ENCODE peak calls at places on chromosomes 12 and 14, in four cellular contexts. One of them, this sample, is unnamed.

GRCh38 chr14:90715495-90715894 is 100.7 kb downstream of the TTC7B start:
- DNase-seq in GM12891: no peak
- DNase-seq in spleen: no peak
- DNase-seq in breast epithelium: no peak
- DNase-seq in this sample: no peak

GRCh38 chr12:77108707-77109106 is 43.3 kb upstream of the E2F7 start:
- DNase-seq in GM12891: no peak
- DNase-seq in breast epithelium: no peak
- DNase-seq in spleen: no peak
- DNase-seq in this sample: no peak

GRCh38 chr12:8047842-8048241 is 15.3 kb downstream of the FOXJ2 start:
- DNase-seq in GM12891: no peak
- DNase-seq in spleen: no peak
- DNase-seq in breast epithelium: no peak
- DNase-seq in this sample: no peak

GRCh38 chr14:51328089-51328941 is 88.3 kb downstream of the TMX1 start:
- DNase-seq in GM12891: no peak
- DNase-seq in breast epithelium: peak
- DNase-seq in spleen: no peak
- DNase-seq in this sample: no peak

GRCh38 chr14:92121207-92121669 is 268 bp downstream of the NDUFB1 start:
- DNase-seq in spleen: no peak
- DNase-seq in breast epithelium: no peak
- DNase-seq in GM12891: no peak
- DNase-seq in this sample: no peak

GRCh38 chr12:69686731-69687130 is 12.4 kb downstream of the BEST3 start:
- DNase-seq in spleen: no peak
- DNase-seq in GM12891: no peak
- DNase-seq in breast epithelium: no peak
- DNase-seq in this sample: no peak

GRCh38 chr12:50572275-50572674 is 67.5 kb downstream of the DIP2B start:
- DNase-seq in breast epithelium: peak
- DNase-seq in spleen: no peak
- DNase-seq in GM12891: no peak
- DNase-seq in this sample: no peak

GRCh38 chr12:98224584-98225221 is 290.7 kb upstream of the TMPO start:
- DNase-seq in spleen: no peak
- DNase-seq in breast epithelium: no peak
- DNase-seq in GM12891: no peak
- DNase-seq in this sample: no peak

GRCh38 chr12:19130224-19131019 is 889 bp downstream of the PLEKHA5 start:
- DNase-seq in breast epithelium: peak
- DNase-seq in GM12891: peak
- DNase-seq in spleen: peak
- DNase-seq in this sample: peak

GRCh38 chr12:39824505-39825198 is 205.0 kb upstream of the ABCD2 start:
- DNase-seq in spleen: no peak
- DNase-seq in breast epithelium: no peak
- DNase-seq in GM12891: no peak
- DNase-seq in this sample: no peak

GRCh38 chr14:100825691-100826331 is at the start of gene MEG3:
- DNase-seq in GM12891: no peak
- DNase-seq in spleen: peak
- DNase-seq in breast epithelium: peak
- DNase-seq in this sample: no peak

GRCh38 chr14:44149597-44149996 is 357.5 kb downstream of the FSCB start:
- DNase-seq in GM12891: no peak
- DNase-seq in spleen: no peak
- DNase-seq in breast epithelium: no peak
- DNase-seq in this sample: no peak

GRCh38 chr12:32841061-32841460 is 55.5 kb downstream of the PKP2 start:
- DNase-seq in GM12891: no peak
- DNase-seq in spleen: no peak
- DNase-seq in breast epithelium: no peak
- DNase-seq in this sample: no peak

GRCh38 chr14:35631071-35631805 is 97.3 kb downstream of the INSM2 start:
- DNase-seq in spleen: no peak
- DNase-seq in breast epithelium: no peak
- DNase-seq in GM12891: no peak
- DNase-seq in this sample: no peak

GRCh38 chr12:113862570-113863454 is 103.3 kb downstream of the RBM19 start:
- DNase-seq in spleen: no peak
- DNase-seq in GM12891: no peak
- DNase-seq in breast epithelium: no peak
- DNase-seq in this sample: no peak

GRCh38 chr12:92065018-92065499 is 80.6 kb downstream of the BTG1 start:
- DNase-seq in breast epithelium: no peak
- DNase-seq in GM12891: no peak
- DNase-seq in spleen: no peak
- DNase-seq in this sample: no peak

GRCh38 chr12:104667139-104667538 is 210.4 kb downstream of the CHST11 start:
- DNase-seq in breast epithelium: no peak
- DNase-seq in spleen: no peak
- DNase-seq in GM12891: no peak
- DNase-seq in this sample: no peak

GRCh38 chr12:113403435-113404415 is at the start of gene SDS:
- DNase-seq in spleen: no peak
- DNase-seq in breast epithelium: no peak
- DNase-seq in GM12891: no peak
- DNase-seq in this sample: no peak

GRCh38 chr14:51294951-51295350 is 54.9 kb downstream of the TMX1 start:
- DNase-seq in breast epithelium: no peak
- DNase-seq in GM12891: peak
- DNase-seq in spleen: no peak
- DNase-seq in this sample: no peak

GRCh38 chr14:36070056-36071043 is 106.2 kb downstream of the PTCSC3 start:
- DNase-seq in GM12891: no peak
- DNase-seq in spleen: no peak
- DNase-seq in breast epithelium: no peak
- DNase-seq in this sample: no peak

GRCh38 chr12:57772429-57773322 is at the start of gene EEF1AKMT3:
- DNase-seq in breast epithelium: peak
- DNase-seq in spleen: peak
- DNase-seq in GM12891: no peak
- DNase-seq in this sample: peak
- TF ChIP-seq POLR2AphosphoS5 in breast epithelium: no peak
- TF ChIP-seq POLR2AphosphoS5 in spleen: no peak
- TF ChIP-seq POLR2AphosphoS5 in GM12891: no peak
- TF ChIP-seq POLR2AphosphoS5 in this sample: no peak

GRCh38 chr12:81863406-81863805 is 104.3 kb upstream of the PPFIA2 start:
- DNase-seq in breast epithelium: no peak
- DNase-seq in spleen: no peak
- DNase-seq in GM12891: no peak
- DNase-seq in this sample: no peak

GRCh38 chr12:81859521-81859920 is 100.4 kb upstream of the PPFIA2 start:
- DNase-seq in GM12891: no peak
- DNase-seq in breast epithelium: no peak
- DNase-seq in spleen: no peak
- DNase-seq in this sample: no peak
- TF ChIP-seq POLR2AphosphoS5 in GM12891: no peak
- TF ChIP-seq POLR2AphosphoS5 in breast epithelium: no peak
- TF ChIP-seq POLR2AphosphoS5 in spleen: no peak
- TF ChIP-seq POLR2AphosphoS5 in this sample: no peak

GRCh38 chr12:95262808-95263207 is 45.2 kb downstream of the VEZT start:
- DNase-seq in spleen: no peak
- DNase-seq in breast epithelium: no peak
- DNase-seq in GM12891: no peak
- DNase-seq in this sample: no peak
- TF ChIP-seq POLR2AphosphoS5 in spleen: no peak
- TF ChIP-seq POLR2AphosphoS5 in breast epithelium: no peak
- TF ChIP-seq POLR2AphosphoS5 in GM12891: no peak
- TF ChIP-seq POLR2AphosphoS5 in this sample: no peak

GRCh38 chr14:55803506-55804197 is 223.6 kb downstream of the KTN1 start:
- DNase-seq in breast epithelium: no peak
- DNase-seq in GM12891: no peak
- DNase-seq in spleen: no peak
- DNase-seq in this sample: no peak

GRCh38 chr14:55801121-55801520 is 221.1 kb downstream of the KTN1 start:
- DNase-seq in GM12891: no peak
- DNase-seq in breast epithelium: no peak
- DNase-seq in spleen: no peak
- DNase-seq in this sample: no peak

GRCh38 chr14:55805250-55805649 is 225.2 kb downstream of the KTN1 start:
- DNase-seq in spleen: no peak
- DNase-seq in breast epithelium: no peak
- DNase-seq in GM12891: no peak
- DNase-seq in this sample: no peak

GRCh38 chr14:55804198-55804553 is 224.2 kb downstream of the KTN1 start:
- DNase-seq in breast epithelium: no peak
- DNase-seq in GM12891: no peak
- DNase-seq in spleen: no peak
- DNase-seq in this sample: no peak

GRCh38 chr14:55802986-55803431 is 223.0 kb downstream of the KTN1 start:
- DNase-seq in GM12891: no peak
- DNase-seq in breast epithelium: no peak
- DNase-seq in spleen: no peak
- DNase-seq in this sample: no peak
- TF ChIP-seq POLR2AphosphoS5 in GM12891: no peak
- TF ChIP-seq POLR2AphosphoS5 in breast epithelium: no peak
- TF ChIP-seq POLR2AphosphoS5 in spleen: no peak
- TF ChIP-seq POLR2AphosphoS5 in this sample: no peak

DNA sequence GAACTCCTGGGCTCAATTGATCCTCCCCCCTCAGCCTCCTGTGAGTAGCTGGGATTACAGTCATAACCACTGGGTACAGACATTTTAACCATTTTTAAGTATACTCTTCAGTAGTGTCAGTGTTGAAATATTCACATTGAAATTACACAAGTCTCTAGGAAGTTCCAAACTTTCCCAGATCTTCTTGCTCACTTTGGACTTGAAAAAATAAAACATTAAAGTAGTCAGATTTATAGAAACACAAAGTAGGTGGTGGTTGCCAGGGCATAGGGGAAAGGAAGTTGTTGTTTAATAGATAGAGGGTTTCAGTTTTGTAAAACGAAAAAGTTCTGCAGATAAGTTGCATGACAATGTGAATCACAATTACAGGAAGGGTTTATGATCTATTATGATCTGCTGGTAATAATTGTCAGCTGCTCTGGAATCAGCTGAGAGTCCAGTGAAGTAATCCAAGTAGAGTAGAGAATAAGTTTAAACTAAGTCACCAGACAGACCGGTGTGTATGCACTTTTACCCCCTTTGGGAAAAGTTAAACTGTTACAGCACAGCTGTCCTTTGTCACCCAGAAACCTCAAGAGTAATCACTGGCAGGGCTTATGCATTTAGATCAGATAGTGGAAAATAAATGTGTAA is 27.4 kb downstream of the PCNX1 start:
- DNase-seq in breast epithelium: no peak
- DNase-seq in spleen: no peak
- DNase-seq in GM12891: no peak
- DNase-seq in this sample: no peak
- TF ChIP-seq POLR2AphosphoS5 in breast epithelium: no peak
- TF ChIP-seq POLR2AphosphoS5 in spleen: no peak
- TF ChIP-seq POLR2AphosphoS5 in GM12891: no peak
- TF ChIP-seq POLR2AphosphoS5 in this sample: no peak

GRCh38 chr12:49533331-49533730 is 5.5 kb upstream of the KCNH3 start:
- DNase-seq in breast epithelium: no peak
- DNase-seq in spleen: no peak
- DNase-seq in GM12891: no peak
- DNase-seq in this sample: no peak

GRCh38 chr12:49525942-49526341 is 12.9 kb upstream of the KCNH3 start:
- DNase-seq in GM12891: no peak
- DNase-seq in breast epithelium: no peak
- DNase-seq in spleen: no peak
- DNase-seq in this sample: no peak

GRCh38 chr12:49524660-49525324 is 14.0 kb upstream of the KCNH3 start:
- DNase-seq in breast epithelium: no peak
- DNase-seq in spleen: no peak
- DNase-seq in GM12891: no peak
- DNase-seq in this sample: no peak

GRCh38 chr12:49527361-49528130 is 11.3 kb upstream of the KCNH3 start:
- DNase-seq in spleen: no peak
- DNase-seq in GM12891: no peak
- DNase-seq in breast epithelium: no peak
- DNase-seq in this sample: no peak

GRCh38 chr12:49529409-49529808 is 9.4 kb upstream of the KCNH3 start:
- DNase-seq in breast epithelium: no peak
- DNase-seq in GM12891: peak
- DNase-seq in spleen: no peak
- DNase-seq in this sample: no peak
- TF ChIP-seq POLR2AphosphoS5 in breast epithelium: no peak
- TF ChIP-seq POLR2AphosphoS5 in GM12891: no peak
- TF ChIP-seq POLR2AphosphoS5 in spleen: no peak
- TF ChIP-seq POLR2AphosphoS5 in this sample: no peak

GRCh38 chr12:122864894-122865253 is 29.6 kb downstream of the HIP1R start:
- DNase-seq in breast epithelium: no peak
- DNase-seq in spleen: no peak
- DNase-seq in GM12891: no peak
- DNase-seq in this sample: no peak

GRCh38 chr12:122867701-122868461 is 28.0 kb downstream of the VPS37B start:
- DNase-seq in GM12891: no peak
- DNase-seq in spleen: peak
- DNase-seq in breast epithelium: no peak
- DNase-seq in this sample: peak

GRCh38 chr12:122866950-122867607 is 28.8 kb downstream of the VPS37B start:
- DNase-seq in GM12891: no peak
- DNase-seq in spleen: peak
- DNase-seq in breast epithelium: no peak
- DNase-seq in this sample: peak

GRCh38 chr12:122865268-122866231 is 30.3 kb downstream of the HIP1R start:
- DNase-seq in breast epithelium: no peak
- DNase-seq in GM12891: no peak
- DNase-seq in spleen: peak
- DNase-seq in this sample: peak

GRCh38 chr12:122866379-122866778 is 29.5 kb downstream of the VPS37B start:
- DNase-seq in breast epithelium: no peak
- DNase-seq in spleen: peak
- DNase-seq in GM12891: no peak
- DNase-seq in this sample: peak
- TF ChIP-seq POLR2AphosphoS5 in breast epithelium: no peak
- TF ChIP-seq POLR2AphosphoS5 in spleen: peak
- TF ChIP-seq POLR2AphosphoS5 in GM12891: no peak
- TF ChIP-seq POLR2AphosphoS5 in this sample: no peak

GRCh38 chr14:101928415-101928841 is 35.9 kb upstream of the DYNC1H1 start:
- DNase-seq in breast epithelium: no peak
- DNase-seq in GM12891: no peak
- DNase-seq in spleen: peak
- DNase-seq in this sample: no peak

GRCh38 chr14:101926620-101927019 is 37.8 kb upstream of the DYNC1H1 start:
- DNase-seq in breast epithelium: no peak
- DNase-seq in spleen: no peak
- DNase-seq in GM12891: no peak
- DNase-seq in this sample: no peak

GRCh38 chr14:101926085-101926484 is 38.3 kb upstream of the DYNC1H1 start:
- DNase-seq in spleen: peak
- DNase-seq in breast epithelium: no peak
- DNase-seq in GM12891: no peak
- DNase-seq in this sample: no peak

GRCh38 chr14:101929096-101929495 is 35.3 kb upstream of the DYNC1H1 start:
- DNase-seq in breast epithelium: no peak
- DNase-seq in spleen: no peak
- DNase-seq in GM12891: no peak
- DNase-seq in this sample: no peak

GRCh38 chr14:101927859-101928258 is 36.5 kb upstream of the DYNC1H1 start:
- DNase-seq in GM12891: no peak
- DNase-seq in spleen: peak
- DNase-seq in breast epithelium: peak
- DNase-seq in this sample: no peak
- TF ChIP-seq POLR2AphosphoS5 in GM12891: no peak
- TF ChIP-seq POLR2AphosphoS5 in spleen: peak
- TF ChIP-seq POLR2AphosphoS5 in breast epithelium: peak
- TF ChIP-seq POLR2AphosphoS5 in this sample: no peak